ENCODE peak calls at places on chromosome 2, in nine cellular contexts. I is left ventricle myocardium inferior, H is lower lobe of right lung, Q is neural progenitor cell, D is heart right ventricle, V is upper lobe of left lung, L is lung, T is pancreas, F is sigmoid colon. P is an unnamed sample.
A peak's percentile ranks its signal among the peaks of the same experiment; 100 is the strongest.

GRCh38 chr2:188622898-188623297 is 331.2 kb downstream of the GULP1 start:
- DNase-seq in I (no peak), H (no peak), Q (no peak), D (no peak), V (no peak), L (no peak), T (no peak), F (no peak), P (no peak)

GRCh38 chr2:12728221-12728777 is 11.6 kb downstream of the TRIB2 start:
- DNase-seq in I (no peak), H (no peak), Q (no peak), D (no peak), V (no peak), L (no peak), T (no peak), F (no peak), P (no peak)

GRCh38 chr2:38959938-38960608 is 70.4 kb downstream of the ARHGEF33 start:
- DNase-seq in I (peak; percentile 81), H (peak; percentile 82), Q (peak; percentile 90), D (peak; percentile 62), V (peak; percentile 69), L (peak; percentile 51), T (peak; percentile 78), F (peak; percentile 87), P (no peak)

GRCh38 chr2:223649941-223650530 is 47.9 kb upstream of the SCG2 start:
- DNase-seq in I (no peak), H (no peak), Q (no peak), D (no peak), V (no peak), L (no peak), T (no peak), F (no peak), P (no peak)

GRCh38 chr2:116716444-116716843 is 1098.0 kb upstream of the DDX18 start:
- DNase-seq in I (no peak), H (no peak), Q (no peak), D (no peak), V (no peak), L (no peak), T (no peak), F (no peak), P (no peak)

GRCh38 chr2:62303818-62304217 is 107.9 kb downstream of the B3GNT2 start:
- DNase-seq in I (no peak), H (no peak), Q (no peak), D (no peak), V (no peak), L (no peak), T (no peak), F (no peak), P (no peak)

GRCh38 chr2:137237055-137237454 is 471.7 kb downstream of the THSD7B start:
- DNase-seq in I (no peak), H (no peak), Q (no peak), D (no peak), V (no peak), L (no peak), T (no peak), F (no peak), P (no peak)

GRCh38 chr2:234029150-234029733 is 21.3 kb upstream of the SPP2 start:
- DNase-seq in I (no peak), H (no peak), Q (no peak), D (no peak), V (no peak), L (no peak), T (no peak), F (no peak), P (no peak)

GRCh38 chr2:2036686-2037085 is 292.4 kb upstream of the PXDN start:
- DNase-seq in I (no peak), H (no peak), Q (no peak), D (no peak), V (no peak), L (no peak), T (no peak), F (no peak), P (no peak)

GRCh38 chr2:19536136-19536535 is 177.7 kb upstream of the OSR1 start:
- DNase-seq in I (no peak), H (no peak), Q (peak; percentile 67), D (no peak), V (no peak), L (no peak), T (no peak), F (no peak), P (no peak)

GRCh38 chr2:120605231-120605935 is 130.3 kb upstream of the GLI2 start:
- DNase-seq in I (peak; percentile 7), H (peak; percentile 64), Q (no peak), D (no peak), V (peak; percentile 64), L (peak; percentile 49), T (no peak), F (no peak), P (no peak)

GRCh38 chr2:101415220-101415619 is 27.9 kb upstream of the CREG2 start:
- DNase-seq in I (no peak), H (no peak), Q (no peak), D (no peak), V (no peak), L (no peak), T (no peak), F (no peak), P (no peak)

GRCh38 chr2:54569745-54570296 is 113.7 kb downstream of the SPTBN1 start:
- DNase-seq in I (no peak), H (no peak), Q (peak; percentile 63), D (no peak), V (peak; percentile 37), L (no peak), T (no peak), F (no peak), P (no peak)

GRCh38 chr2:54568876-54569298 is 112.8 kb downstream of the SPTBN1 start:
- DNase-seq in I (no peak), H (no peak), Q (peak; percentile 13), D (peak; percentile 43), V (no peak), L (no peak), T (no peak), F (no peak), P (no peak)

GRCh38 chr2:54570925-54571694 is 115.0 kb downstream of the SPTBN1 start:
- DNase-seq in I (peak; percentile 45), H (peak; percentile 66), Q (no peak), D (peak; percentile 61), V (peak; percentile 82), L (peak; percentile 62), T (no peak), F (peak; percentile 82), P (peak; percentile 73)

GRCh38 chr2:54572262-54572635 is 116.1 kb downstream of the SPTBN1 start:
- DNase-seq in I (no peak), H (no peak), Q (no peak), D (no peak), V (no peak), L (no peak), T (no peak), F (no peak), P (peak; percentile 81)

DNA sequence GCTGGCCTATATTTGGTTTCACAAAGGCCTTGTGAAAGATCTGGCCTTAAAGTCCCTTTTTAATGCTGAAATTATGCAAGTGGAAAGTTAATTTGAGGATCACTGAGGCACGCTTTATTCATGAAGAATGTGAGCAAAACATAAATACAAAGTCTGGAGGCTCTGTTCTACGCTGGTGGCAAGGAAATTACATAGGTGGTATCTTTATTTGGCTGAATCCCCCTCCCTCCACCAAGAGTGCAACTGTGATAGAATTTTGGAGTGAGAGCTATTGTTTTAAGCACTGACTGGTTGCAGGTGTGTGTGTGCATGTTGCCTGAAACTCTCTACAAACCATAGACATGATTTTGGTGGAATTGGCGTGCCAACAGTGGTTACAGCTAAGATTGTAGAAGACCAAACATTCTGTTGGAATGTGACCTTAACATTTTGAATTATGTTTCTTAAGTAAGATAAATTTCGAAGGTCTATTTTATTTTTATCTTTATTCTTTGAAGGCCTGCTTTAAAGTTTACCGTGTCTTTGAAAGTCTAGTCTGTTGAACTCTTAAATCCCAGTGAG is 114.3 kb downstream of the SPTBN1 start:
- DNase-seq in I (no peak), H (no peak), Q (no peak), D (no peak), V (no peak), L (no peak), T (no peak), F (no peak), P (no peak)
- TF ChIP-seq CTCF in I (no peak), H (no peak), Q (no peak), D (no peak), V (no peak), L (no peak), T (no peak), F (no peak), P (no peak)

DNA sequence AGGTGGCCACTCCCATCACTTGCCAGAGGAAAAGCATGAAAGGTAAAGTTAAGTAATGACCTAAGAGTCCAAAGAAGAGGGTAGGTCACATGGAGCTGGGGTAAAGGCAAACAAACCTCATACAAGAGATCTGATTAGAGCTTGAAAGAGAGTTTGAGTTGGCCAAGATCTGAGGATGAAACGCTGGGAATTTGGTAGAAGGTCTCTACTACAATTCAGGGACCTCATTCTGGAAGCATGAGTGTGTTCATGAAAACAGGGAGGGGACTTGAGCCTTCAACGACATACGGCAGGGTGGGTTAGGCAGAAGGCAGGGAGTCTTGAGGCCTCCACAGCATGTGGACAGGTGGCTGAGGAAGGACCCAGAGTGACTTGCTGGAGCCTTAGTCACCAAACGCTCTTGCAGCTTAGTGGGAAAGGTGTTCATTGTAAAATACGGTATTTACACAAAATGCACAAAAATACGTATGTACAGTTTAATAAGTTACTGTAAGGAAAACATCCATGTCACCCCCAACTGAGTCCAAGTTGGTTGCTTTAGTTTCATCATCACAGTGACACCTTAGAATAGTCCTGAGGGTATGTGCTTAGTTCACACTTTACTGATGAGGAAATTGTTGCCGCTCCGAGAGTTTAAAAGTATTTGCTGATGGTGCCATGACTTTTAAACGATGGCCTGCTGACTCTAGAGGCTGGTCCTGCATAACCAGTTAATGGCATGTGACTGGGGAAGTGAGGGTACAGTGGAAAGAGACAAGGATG is 5.0 kb upstream of the FARP2 start:
- DNase-seq in I (no peak), H (no peak), Q (no peak), D (no peak), V (no peak), L (no peak), T (no peak), F (no peak), P (peak; percentile 46)
- H3K4me3 ChIP-seq in I (no peak overlapping the region), H (no peak overlapping the region), Q (no peak overlapping the region), D (no peak overlapping the region), V (no peak overlapping the region), L (no peak overlapping the region), T (no peak overlapping the region), F (no peak overlapping the region), P (no peak overlapping the region)

GRCh38 chr2:25419678-25420242 is 78.0 kb upstream of the DNMT3A start:
- DNase-seq in I (no peak), H (no peak), Q (no peak), D (no peak), V (no peak), L (no peak), T (no peak), F (no peak), P (no peak)
- H3K4me1 ChIP-seq in I (no peaks in the 10 kb centered on the region), H (no peaks in the 10 kb centered on the region), Q (no peaks in the 10 kb centered on the region), D (no peaks in the 10 kb centered on the region), V (no peaks in the 10 kb centered on the region), L (no peaks in the 10 kb centered on the region), T (no peaks in the 10 kb centered on the region), F (no peaks in the 10 kb centered on the region), P (peaks cover 10% of the 10 kb centered on the region)

DNA sequence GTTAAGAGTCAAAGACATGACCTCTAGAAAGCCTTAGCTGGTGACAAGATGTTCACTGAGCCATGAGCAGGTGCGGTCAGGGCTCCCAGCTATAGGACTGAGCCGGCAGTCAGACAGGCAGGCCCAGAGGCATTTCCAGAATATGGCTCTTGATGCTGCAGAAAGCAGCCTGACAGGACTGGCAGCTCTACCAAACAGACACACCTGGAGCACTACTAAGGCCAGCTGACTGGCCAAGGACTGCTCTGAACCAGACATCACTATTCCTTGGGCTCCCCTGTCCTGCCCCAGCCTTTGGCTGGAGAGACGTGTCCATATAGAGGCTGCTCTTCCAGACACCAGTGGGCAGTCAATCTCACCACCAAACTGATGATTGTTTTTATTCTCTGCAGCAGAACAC is 98.8 kb downstream of the RIF1 start:
- DNase-seq in I (no peak), H (no peak), Q (no peak), D (no peak), V (no peak), L (no peak), T (no peak), F (no peak), P (no peak)
- TF ChIP-seq CTCF in I (no peak), H (no peak), Q (no peak), D (no peak), V (no peak), L (no peak), T (no peak), F (no peak), P (no peak)

P was measured in Caco-2.